ENCODE peak calls at places on chromosomes 5 and 9, in ten cellular contexts. X is mucosa of descending colon, V is RWPE1, U is K562, S is right atrium auricular region, Y is GM12865, P is Calu3, I is HFFc6, Z is brain microvascular endothelial cell, W is adrenal gland. F is an unnamed sample.

GRCh38 chr5:150309101-150309897 is 6.6 kb upstream of the ARSI start:
- DNase-seq in P (no peak), I (no peak), S (no peak), Y (peak), Z (no peak), V (no peak), X (no peak), W (no peak), U (no peak), F (no peak)

GRCh38 chr5:159095882-159096554 is 3.7 kb downstream of the EBF1 start:
- DNase-seq in Z (no peak), I (no peak), W (no peak), V (no peak), S (no peak), U (no peak), X (no peak), Y (peak), P (no peak), F (no peak)

GRCh38 chr5:172743112-172743959 is 27.7 kb downstream of the DUSP1 start:
- DNase-seq in P (no peak), X (no peak), S (no peak), Y (peak), I (no peak), W (no peak), U (no peak), V (no peak), Z (no peak), F (no peak)

GRCh38 chr9:126160067-126160853 is 166.4 kb upstream of the MVB12B start:
- DNase-seq in V (no peak), P (no peak), Y (no peak), Z (no peak), X (no peak), U (no peak), W (no peak), I (no peak), S (no peak), F (no peak)

GRCh38 chr5:109922396-109922995 is 232.8 kb downstream of the MAN2A1 start:
- DNase-seq in X (no peak), P (no peak), I (no peak), W (no peak), S (no peak), Y (no peak), Z (no peak), U (no peak), V (no peak), F (no peak)

GRCh38 chr5:143525176-143525575 is 121.7 kb upstream of the NR3C1 start:
- DNase-seq in X (no peak), Y (no peak), S (no peak), Z (no peak), W (no peak), V (no peak), U (no peak), P (no peak), I (no peak), F (no peak)

GRCh38 chr9:127809562-127810377 is 7.1 kb downstream of the FPGS start:
- DNase-seq in I (no peak), P (no peak), U (peak), V (peak), Z (no peak), X (peak), W (no peak), S (no peak), Y (no peak), F (no peak)

GRCh38 chr5:13553896-13554295 is 390.6 kb downstream of the DNAH5 start:
- DNase-seq in Z (peak), S (no peak), X (no peak), I (no peak), W (no peak), Y (peak), P (peak), U (no peak), V (peak), F (no peak)

GRCh38 chr9:84670106-84670800 is 724 bp downstream of the NTRK2 start:
- DNase-seq in I (no peak), S (peak), W (no peak), Z (no peak), P (peak), V (no peak), U (no peak), Y (no peak), X (no peak), F (no peak)

GRCh38 chr9:84670801-84671153 is 1.2 kb downstream of the NTRK2 start:
- DNase-seq in I (no peak), X (no peak), U (no peak), V (no peak), W (no peak), P (no peak), Y (no peak), S (no peak), Z (no peak), F (no peak)

GRCh38 chr9:84668204-84669007 is 1.1 kb upstream of the NTRK2 start:
- DNase-seq in V (peak), Z (peak), W (peak), S (peak), X (peak), Y (peak), P (peak), U (no peak), I (peak), F (peak)

GRCh38 chr9:84669008-84669292 is 579 bp upstream of the NTRK2 start:
- DNase-seq in P (no peak), S (no peak), V (peak), X (no peak), W (no peak), I (no peak), Y (no peak), Z (no peak), U (no peak), F (no peak)

DNA sequence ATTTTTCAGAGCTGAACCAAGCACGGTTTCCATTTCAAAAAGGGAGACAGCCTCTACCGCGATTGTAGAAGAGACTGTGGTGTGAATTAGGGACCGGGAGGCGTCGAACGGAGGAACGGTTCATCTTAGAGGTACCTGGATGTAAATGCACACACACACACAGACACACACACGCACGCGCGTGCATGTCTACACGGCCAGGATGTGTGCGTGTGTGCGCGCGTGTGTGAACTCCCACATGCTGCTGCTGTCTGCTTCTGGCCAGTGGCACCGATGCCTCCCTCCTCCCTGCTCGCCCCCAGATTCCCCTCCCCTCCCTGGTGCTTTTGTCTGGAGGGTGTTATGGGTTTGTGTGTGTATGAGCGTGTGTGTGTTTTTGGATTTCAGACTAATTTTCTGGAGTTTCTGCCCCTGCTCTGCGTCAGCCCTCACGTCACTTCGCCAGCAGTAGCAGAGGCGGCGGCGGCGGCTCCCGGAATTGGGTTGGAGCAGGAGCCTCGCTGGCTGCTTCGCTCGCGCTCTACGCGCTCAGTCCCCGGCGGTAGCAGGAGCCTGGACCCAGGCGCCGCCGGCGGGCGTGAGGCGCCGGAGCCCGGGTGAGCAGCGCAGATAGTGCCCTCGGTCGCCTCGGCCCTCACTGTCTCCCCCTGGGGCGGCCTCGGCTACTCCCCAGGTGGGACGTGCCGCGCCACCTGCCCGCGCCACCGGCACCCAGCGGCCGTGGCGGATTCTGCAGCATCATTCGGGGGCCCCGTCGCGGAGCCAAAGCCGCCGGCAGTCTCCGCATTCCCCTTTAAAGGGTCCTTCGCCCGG is at the start of gene NTRK2:
- DNase-seq in S (no peak), P (peak), Y (peak), Z (peak), U (no peak), X (peak), V (peak), I (no peak), W (no peak), F (no peak)
- TF ChIP-seq CTCF in S (peak), P (peak), Y (peak), Z (no peak), U (no peak), X (no peak), V (peak), I (no peak), W (no peak), F (no peak)

GRCh38 chr9:81685763-81686613 is 3.4 kb downstream of the TLE1 start:
- DNase-seq in V (no peak), P (no peak), X (no peak), Z (peak), S (no peak), W (no peak), U (no peak), Y (peak), I (peak), F (no peak)
- TF ChIP-seq CTCF in V (no peak), P (no peak), X (no peak), Z (peak), S (no peak), W (peak), U (no peak), Y (no peak), I (peak), F (peak)

GRCh38 chr9:18297532-18297872 is 176.5 kb upstream of the ADAMTSL1 start:
- DNase-seq in X (no peak), P (peak), V (peak), U (no peak), S (no peak), W (no peak), Z (no peak), I (no peak), Y (peak), F (no peak)
- TF ChIP-seq CTCF in X (no peak), P (no peak), V (no peak), U (no peak), S (no peak), W (no peak), Z (peak), I (peak), Y (no peak), F (peak)

DNA sequence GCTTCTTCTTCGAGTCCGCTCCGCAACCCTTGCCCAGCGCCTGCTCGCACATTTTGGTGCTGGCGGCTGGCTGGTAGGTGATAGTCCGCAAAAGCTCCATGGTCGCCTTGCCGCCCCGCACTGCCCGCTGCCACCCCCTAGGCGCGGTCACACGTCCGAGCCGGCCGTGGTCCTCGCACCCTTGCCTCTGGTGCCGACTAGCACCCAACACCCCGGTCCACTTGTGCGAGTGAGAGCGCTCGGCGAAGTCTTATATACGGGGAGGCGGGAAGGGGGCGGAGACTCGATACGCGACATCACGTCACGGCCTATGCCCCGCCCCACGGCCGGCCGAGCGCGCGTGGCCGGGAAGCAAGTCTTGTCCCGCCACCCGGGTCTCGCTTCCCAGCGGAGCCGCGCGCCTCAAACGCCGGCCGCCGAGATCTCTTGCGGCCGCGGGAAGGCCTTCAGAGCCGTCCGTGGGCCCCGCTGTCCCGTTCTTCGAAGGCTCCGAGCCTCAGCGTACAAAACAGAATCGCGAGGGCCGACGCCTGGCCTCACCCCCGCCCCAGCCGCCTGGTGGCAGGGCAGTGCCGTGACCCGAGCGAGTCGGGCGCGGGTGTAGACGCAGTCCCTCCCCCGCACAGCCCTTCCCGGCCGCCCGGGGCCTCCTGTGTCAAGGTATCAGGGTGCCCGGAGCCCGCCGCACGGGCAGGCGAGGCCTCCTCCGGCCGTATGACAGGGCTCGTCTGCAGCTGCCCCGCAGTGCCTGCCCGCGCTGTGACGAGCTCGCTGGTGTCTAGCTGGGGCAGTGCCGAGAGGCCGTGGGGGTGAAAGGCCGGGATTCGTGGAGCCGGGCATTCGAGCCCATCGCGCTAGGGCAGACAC is at the start of gene PLK2:
- DNase-seq in Y (peak), W (peak), Z (peak), S (peak), P (peak), U (no peak), V (peak), I (peak), X (peak), F (peak)
- TF ChIP-seq CTCF in Y (peak), W (peak), Z (peak), S (peak), P (no peak), U (no peak), V (no peak), I (no peak), X (peak), F (peak)

GRCh38 chr9:114082017-114082735 is 4.1 kb upstream of the AMBP start:
- DNase-seq in I (peak), Z (peak), Y (peak), X (peak), W (peak), S (peak), U (peak), V (peak), P (peak), F (peak)

GRCh38 chr9:114085404-114085803 is 7.3 kb upstream of the AMBP start:
- DNase-seq in Y (no peak), U (no peak), I (no peak), X (no peak), W (no peak), V (no peak), S (no peak), P (no peak), Z (no peak), F (no peak)

GRCh38 chr9:114081441-114082016 is 3.4 kb upstream of the AMBP start:
- DNase-seq in V (no peak), W (no peak), P (no peak), S (no peak), I (no peak), X (peak), Y (no peak), Z (no peak), U (no peak), F (no peak)

GRCh38 chr9:114084282-114085073 is 6.4 kb upstream of the AMBP start:
- DNase-seq in Y (no peak), V (no peak), Z (no peak), X (no peak), U (no peak), I (no peak), S (no peak), W (no peak), P (no peak), F (no peak)

DNA sequence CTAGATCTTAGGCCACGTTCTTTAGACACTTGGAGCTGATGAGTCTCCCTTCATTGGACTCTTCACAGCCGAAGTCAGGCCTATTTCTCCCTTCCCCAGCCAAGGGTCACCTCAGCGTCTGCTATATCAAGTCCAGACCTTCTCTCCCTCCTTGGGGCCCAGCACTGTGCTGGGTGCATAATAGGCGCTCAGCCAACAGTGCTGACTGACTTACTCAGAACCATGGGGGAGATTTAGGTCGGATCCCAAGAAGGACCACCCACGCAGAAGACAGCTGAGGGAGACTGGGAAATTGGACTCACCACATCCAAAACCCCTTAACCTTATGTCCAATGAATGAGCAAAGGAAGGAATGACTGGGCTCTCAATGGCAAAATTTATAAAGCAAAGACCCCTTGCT is 5.6 kb upstream of the AMBP start:
- DNase-seq in W (no peak), X (no peak), V (no peak), S (no peak), Z (no peak), P (no peak), I (no peak), U (no peak), Y (no peak), F (no peak)
- TF ChIP-seq CTCF in W (no peak), X (no peak), V (no peak), S (no peak), Z (no peak), P (no peak), I (no peak), U (no peak), Y (no peak), F (no peak)

GRCh38 chr5:66724740-66725139 is 128.5 kb downstream of the MAST4 start:
- DNase-seq in S (no peak), U (no peak), Y (no peak), P (no peak), V (no peak), W (no peak), Z (no peak), X (no peak), I (no peak), F (no peak)
- TF ChIP-seq CTCF in S (no peak), U (no peak), Y (no peak), P (no peak), V (peak), W (no peak), Z (peak), X (no peak), I (peak), F (peak)

GRCh38 chr5:107670028-107670926 is 460 bp downstream of the EFNA5 start:
- DNase-seq in I (no peak), W (no peak), S (no peak), X (peak), P (no peak), V (peak), U (no peak), Y (peak), Z (peak), F (no peak)

GRCh38 chr5:107668154-107668932 is 2.4 kb downstream of the EFNA5 start:
- DNase-seq in I (no peak), Y (no peak), U (no peak), S (no peak), Z (peak), P (no peak), X (no peak), W (no peak), V (no peak), F (no peak)

GRCh38 chr5:107669543-107670027 is 1.2 kb downstream of the EFNA5 start:
- DNase-seq in V (peak), U (no peak), W (no peak), X (peak), Z (peak), S (no peak), I (no peak), Y (peak), P (peak), F (no peak)

GRCh38 chr5:107670927-107671741 is at the start of gene EFNA5:
- DNase-seq in P (peak), X (peak), U (no peak), I (no peak), W (no peak), Y (peak), V (peak), S (peak), Z (peak), F (no peak)

GRCh38 chr5:107668933-107669542 is 1.7 kb downstream of the EFNA5 start:
- DNase-seq in Z (peak), I (no peak), U (no peak), V (peak), P (no peak), S (no peak), W (no peak), X (no peak), Y (no peak), F (no peak)
- TF ChIP-seq CTCF in Z (no peak), I (no peak), U (no peak), V (no peak), P (no peak), S (no peak), W (no peak), X (no peak), Y (no peak), F (no peak)

F was measured in AG09319.